ENCODE peak calls at places on chromosomes 5 and 9, in seven cellular contexts. J, Y, G, H, M, L and P are unnamed samples.

GRCh38 chr5:137566780-137567179 is 67.7 kb upstream of the SPOCK1 start:
- DNase-seq in J (no peak), Y (no peak), G (no peak), H (no peak), M (no peak), L (no peak), P (no peak)

GRCh38 chr5:113378960-113379541 is 55.7 kb downstream of the TSSK1B start:
- DNase-seq in J (peak; percentile 62), Y (peak; percentile 71), G (peak; percentile 59), H (peak; percentile 72), M (peak; percentile 78), L (peak; percentile 44), P (peak; percentile 79)

GRCh38 chr5:43425965-43426364 is 13.8 kb upstream of the CCL28 start:
- DNase-seq in J (peak; percentile 80), Y (no peak), G (no peak), H (peak; percentile 56), M (no peak), L (no peak), P (no peak)

GRCh38 chr9:89603629-89604462 is 966 bp upstream of the GADD45G start:
- DNase-seq in J (peak; percentile 11), Y (peak; percentile 91), G (peak; percentile 82), H (peak; percentile 82), M (peak; percentile 28), L (peak; percentile 86), P (peak; percentile 92)

GRCh38 chr9:71632771-71633170 is 135.5 kb downstream of the CEMIP2 start:
- DNase-seq in J (no peak), Y (no peak), G (no peak), H (no peak), M (no peak), L (no peak), P (no peak)

GRCh38 chr9:86187121-86187520 is 72.3 kb downstream of the C9orf153 start:
- DNase-seq in J (no peak), Y (peak; percentile 77), G (no peak), H (no peak), M (no peak), L (no peak), P (peak; percentile 84)

GRCh38 chr9:91836515-91836914 is 113.5 kb downstream of the ROR2 start:
- DNase-seq in J (no peak), Y (no peak), G (no peak), H (no peak), M (no peak), L (no peak), P (no peak)

GRCh38 chr5:99089822-99090549 is 161.2 kb upstream of the CHD1 start:
- DNase-seq in J (no peak), Y (no peak), G (no peak), H (no peak), M (peak; percentile 64), L (no peak), P (no peak)

GRCh38 chr5:79595086-79595485 is 17.2 kb upstream of the TENT2 start:
- DNase-seq in J (no peak), Y (no peak), G (no peak), H (peak; percentile 55), M (no peak), L (no peak), P (no peak)

GRCh38 chr9:121826711-121827110 is 175.3 kb downstream of the DAB2IP start:
- DNase-seq in J (no peak), Y (no peak), G (no peak), H (no peak), M (no peak), L (no peak), P (no peak)
- H2BK120ac ChIP-seq in J (no peak overlapping the region), Y (no peak overlapping the region), G (no peak overlapping the region), H (no peak overlapping the region), M (no peak overlapping the region), L (no peak overlapping the region), P (no peak overlapping the region)

GRCh38 chr5:104179057-104179456 is 616.5 kb upstream of the NUDT12 start:
- DNase-seq in J (peak; percentile 63), Y (peak; percentile 69), G (no peak), H (peak; percentile 53), M (peak; percentile 89), L (peak; percentile 36), P (peak; percentile 80)
- H2BK120ac ChIP-seq in J (no peak overlapping the region), Y (no peak overlapping the region), G (no peak overlapping the region), H (no peak overlapping the region), M (no peak overlapping the region), L (no peak overlapping the region), P (no peak overlapping the region)

DNA sequence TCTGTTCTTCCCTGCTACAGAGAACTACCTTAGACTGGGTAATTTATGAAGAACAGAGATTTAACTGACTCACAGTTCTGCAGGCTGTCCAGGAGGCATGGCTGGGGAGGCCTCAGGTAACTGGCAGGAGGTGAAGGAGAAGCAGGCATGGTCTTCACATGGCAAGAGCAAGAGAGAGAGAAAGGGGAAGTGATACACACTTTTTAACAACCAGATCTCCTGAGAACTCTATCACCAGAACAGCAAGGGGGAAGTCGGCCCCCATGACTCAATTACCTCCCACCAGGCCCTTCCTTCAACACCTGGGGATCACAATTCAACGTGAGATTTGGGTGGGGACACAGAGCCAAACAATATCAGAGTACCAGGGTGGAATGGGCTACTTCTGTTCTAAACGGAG is 766.8 kb downstream of the TLE1 start:
- DNase-seq in J (no peak), Y (no peak), G (no peak), H (no peak), M (no peak), L (no peak), P (no peak)
- H2BK120ac ChIP-seq in J (no peak overlapping the region), Y (no peak overlapping the region), G (no peak overlapping the region), H (no peak overlapping the region), M (no peak overlapping the region), L (no peak overlapping the region), P (no peak overlapping the region)

DNA sequence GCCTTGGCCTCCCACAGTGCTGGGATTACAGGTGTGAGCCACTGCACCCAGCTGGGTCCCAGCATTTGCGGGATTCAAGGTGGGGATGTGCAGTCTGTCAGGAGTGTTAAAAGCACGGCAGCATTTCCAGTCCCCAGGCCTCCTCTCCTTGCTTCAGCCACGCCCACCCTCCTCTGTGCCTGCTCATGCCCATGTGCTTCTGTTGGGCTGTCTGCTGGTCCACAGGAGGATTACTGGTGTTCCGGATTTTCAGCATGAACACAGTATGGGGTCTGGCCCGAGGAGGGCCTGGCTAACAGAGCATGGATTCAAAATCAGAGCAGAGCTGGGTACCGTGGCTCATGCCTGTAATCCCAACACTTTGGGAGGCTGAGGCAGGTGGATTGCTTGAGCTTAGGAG is 5.5 kb downstream of the ARRDC1 start:
- DNase-seq in J (no peak), Y (no peak), G (no peak), H (no peak), M (no peak), L (no peak), P (no peak)
- H2BK120ac ChIP-seq in J (no peak overlapping the region), Y (no peak overlapping the region), G (no peak overlapping the region), H (no peak overlapping the region), M (peak overlapping the region; percentile 20), L (no peak overlapping the region), P (no peak overlapping the region)

DNA sequence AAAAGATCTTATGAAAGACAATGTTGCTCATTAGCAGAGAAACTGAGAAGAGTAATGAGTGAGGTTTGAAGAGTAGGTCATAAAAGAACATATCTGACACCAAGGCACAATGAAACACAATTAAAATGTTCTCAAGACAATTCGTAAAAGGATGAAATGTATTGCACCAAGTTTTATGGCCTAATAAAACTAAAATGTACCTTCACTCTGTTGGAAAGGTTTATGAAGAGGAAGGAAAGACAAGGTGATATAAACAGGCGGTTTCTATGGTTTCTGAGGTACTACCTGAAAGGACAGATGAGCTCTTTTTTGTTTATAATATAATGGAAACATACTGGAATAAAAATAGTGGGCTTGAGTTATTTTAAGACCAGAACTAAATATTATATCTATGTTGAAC is 821.3 kb downstream of the TAF11L14 start:
- DNase-seq in J (no peak), Y (no peak), G (no peak), H (no peak), M (no peak), L (no peak), P (no peak)
- H2BK120ac ChIP-seq in J (no peak overlapping the region), Y (no peak overlapping the region), G (no peak overlapping the region), H (no peak overlapping the region), M (no peak overlapping the region), L (no peak overlapping the region), P (no peak overlapping the region)

DNA sequence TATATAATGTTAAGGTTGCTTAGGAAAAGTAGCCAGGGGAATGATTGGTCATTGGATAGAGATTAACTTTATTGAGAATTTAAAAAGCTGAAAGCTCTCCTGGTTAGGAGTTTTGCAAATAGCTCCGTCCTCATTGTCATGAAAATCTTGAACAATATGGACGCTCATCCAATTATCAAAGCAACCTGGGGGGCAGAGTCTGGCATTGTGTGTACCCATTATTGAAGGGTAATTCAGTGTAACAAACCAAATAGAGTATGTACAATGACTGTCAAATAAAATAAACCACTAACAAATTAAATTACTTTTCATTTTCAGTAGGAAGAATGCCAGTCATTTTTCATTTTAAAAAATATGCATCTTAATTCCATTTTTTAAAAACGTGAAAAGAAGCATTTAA is 144.0 kb upstream of the GPR151 start:
- DNase-seq in J (no peak), Y (no peak), G (no peak), H (no peak), M (no peak), L (no peak), P (no peak)
- H2BK120ac ChIP-seq in J (no peak overlapping the region), Y (no peak overlapping the region), G (no peak overlapping the region), H (no peak overlapping the region), M (no peak overlapping the region), L (no peak overlapping the region), P (no peak overlapping the region)

DNA sequence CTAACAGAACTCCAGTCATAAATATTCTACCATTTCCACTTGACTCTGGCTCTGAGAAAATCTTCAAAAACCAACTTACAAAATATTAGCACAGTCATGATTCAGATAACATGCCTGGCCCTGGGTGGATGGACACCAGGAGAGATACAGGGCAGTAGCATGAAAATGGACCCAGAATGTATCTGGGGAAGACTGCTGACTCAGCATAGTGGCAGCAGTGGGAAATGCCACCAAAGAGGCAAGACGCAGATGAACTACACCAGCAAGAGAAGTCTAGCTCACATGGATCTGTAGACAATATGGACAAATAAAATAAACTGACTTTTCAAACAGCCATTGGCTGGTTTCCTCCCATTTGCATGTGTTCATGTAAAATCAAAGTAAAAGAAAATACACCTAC is 359.8 kb downstream of the SEMA5A start:
- DNase-seq in J (no peak), Y (no peak), G (no peak), H (no peak), M (no peak), L (no peak), P (no peak)
- H2BK120ac ChIP-seq in J (peak overlapping the region; percentile 37), Y (no peak overlapping the region), G (no peak overlapping the region), H (no peak overlapping the region), M (no peak overlapping the region), L (no peak overlapping the region), P (no peak overlapping the region)

GRCh38 chr9:107313555-107314096 is 30.5 kb downstream of the RAD23B start:
- DNase-seq in J (no peak), Y (no peak), G (no peak), H (no peak), M (no peak), L (no peak), P (no peak)
- H2BK120ac ChIP-seq in J (no peak overlapping the region), Y (no peak overlapping the region), G (no peak overlapping the region), H (no peak overlapping the region), M (no peak overlapping the region), L (no peak overlapping the region), P (no peak overlapping the region)